ENCODE peak calls at places on chromosomes 7 and 10, in four cellular contexts. X, M, R and F are unnamed samples. For H3K4me1, the result is how much of the 10 kb centered on the place peaks cover.

GRCh38 chr7:91164948-91165845 is 99.0 kb upstream of the FZD1 start:
- DNase-seq in X (no peak), M (peak), R (no peak), F (no peak)

GRCh38 chr7:35524112-35524804 is 170.7 kb downstream of the HERPUD2 start:
- DNase-seq in X (no peak), M (no peak), R (no peak), F (no peak)

GRCh38 chr10:103759100-103759781 is 96.1 kb downstream of the SH3PXD2A start:
- DNase-seq in X (peak), M (no peak), R (no peak), F (peak)

GRCh38 chr10:101694674-101695403 is at the start of gene FBXW4:
- DNase-seq in X (peak), M (peak), R (peak), F (peak)

GRCh38 chr7:146090023-146090645 is 26.5 kb upstream of the CNTNAP2 start:
- DNase-seq in X (peak), M (peak), R (peak), F (peak)

GRCh38 chr10:96370575-96371157 is 11.9 kb upstream of the OPALIN start:
- DNase-seq in X (peak), M (peak), R (peak), F (no peak)

GRCh38 chr7:100621554-100621953 is 9.2 kb downstream of the MOSPD3 start:
- DNase-seq in X (no peak), M (no peak), R (no peak), F (no peak)

GRCh38 chr7:151018421-151019129 is 5.7 kb downstream of the ATG9B start:
- DNase-seq in X (peak), M (no peak), R (peak), F (no peak)

DNA sequence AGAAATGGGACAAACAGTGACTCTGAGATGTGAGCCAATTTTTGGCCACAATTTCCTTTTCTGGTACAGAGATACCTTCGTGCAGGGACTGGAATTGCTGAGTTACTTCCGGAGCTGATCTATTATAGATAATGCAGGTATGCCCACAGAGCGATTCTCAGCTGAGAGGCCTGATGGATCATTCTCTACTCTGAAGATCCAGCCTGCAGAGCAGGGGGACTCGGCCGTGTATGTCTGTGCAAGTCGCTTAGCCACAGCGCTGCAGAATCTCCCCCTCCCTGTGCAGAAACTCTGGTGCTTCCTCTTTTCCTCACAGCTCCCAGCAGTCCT is 183.2 kb upstream of the PRSS58 start:
- DNase-seq in X (no peak), M (no peak), R (peak), F (no peak)
- H3K4me1 ChIP-seq in X (under half), M (under half), R (under half), F (under half)

GRCh38 chr10:79070091-79070610 is 1.4 kb downstream of the ZMIZ1 start:
- DNase-seq in X (no peak), M (no peak), R (peak), F (no peak)
- H3K4me1 ChIP-seq in X (under half), M (under half), R (under half), F (half or more)

DNA sequence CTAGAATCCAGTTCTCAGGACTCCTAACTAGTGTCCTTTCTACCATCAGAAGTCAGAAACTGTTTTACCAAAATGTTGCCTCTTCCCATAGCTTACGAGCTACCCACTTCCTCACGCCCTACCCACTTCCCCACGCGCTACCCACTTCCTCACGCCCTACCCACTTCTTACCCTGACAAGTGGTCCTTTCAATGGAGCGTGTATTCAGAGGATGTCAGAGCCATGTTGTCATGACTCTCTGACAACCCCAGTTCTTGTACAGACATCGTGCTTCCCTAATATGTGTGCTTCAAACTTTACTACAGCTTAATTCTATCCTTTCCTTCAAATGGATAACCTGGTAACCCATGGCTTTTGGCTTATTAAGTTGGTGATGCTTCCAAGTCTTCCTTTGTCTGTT is 84.8 kb upstream of the PHF14 start:
- DNase-seq in X (peak), M (no peak), R (no peak), F (no peak)
- H3K4me1 ChIP-seq in X (under half), M (under half), R (under half), F (under half)

GRCh38 chr7:2654059-2654458 is 22.3 kb downstream of the TTYH3 start:
- DNase-seq in X (no peak), M (no peak), R (no peak), F (no peak)
- H3K4me1 ChIP-seq in X (under half), M (under half), R (under half), F (under half)

GRCh38 chr10:110758128-110758527 is 113.6 kb upstream of the PDCD4 start:
- DNase-seq in X (no peak), M (no peak), R (no peak), F (no peak)

GRCh38 chr10:110756886-110757285 is 112.8 kb downstream of the RBM20 start:
- DNase-seq in X (no peak), M (no peak), R (no peak), F (no peak)

GRCh38 chr10:110758898-110759297 is 112.8 kb upstream of the PDCD4 start:
- DNase-seq in X (no peak), M (no peak), R (peak), F (no peak)

GRCh38 chr10:110755781-110756180 is 111.6 kb downstream of the RBM20 start:
- DNase-seq in X (no peak), M (no peak), R (no peak), F (no peak)

GRCh38 chr10:110757563-110757962 is 113.4 kb downstream of the RBM20 start:
- DNase-seq in X (no peak), M (no peak), R (no peak), F (no peak)
- H3K4me1 ChIP-seq in X (under half), M (under half), R (under half), F (under half)

DNA sequence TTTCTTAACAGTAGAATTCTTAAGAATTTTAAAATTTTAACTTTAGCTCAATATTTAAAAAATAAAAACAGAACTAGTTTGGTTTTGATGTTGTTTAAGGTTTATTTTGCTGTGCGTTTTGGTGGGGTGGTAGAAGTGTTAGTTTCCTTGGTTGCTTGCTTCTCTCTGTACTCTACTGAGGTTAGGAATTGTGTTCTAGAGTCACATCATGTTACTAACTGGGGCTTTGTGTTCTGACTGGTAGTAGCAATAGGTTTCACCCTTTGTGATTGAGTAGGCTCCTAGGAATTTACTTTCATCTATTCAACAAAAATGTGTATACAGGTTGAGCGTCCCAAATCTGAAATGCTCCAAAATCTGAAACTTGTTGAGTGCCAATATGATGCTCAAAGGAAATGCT is 99.5 kb downstream of the ZEB1 start:
- DNase-seq in X (no peak), M (no peak), R (no peak), F (no peak)
- H3K4me1 ChIP-seq in X (under half), M (under half), R (under half), F (under half)

GRCh38 chr10:128046156-128046933 is 79.9 kb downstream of the MKI67 start:
- DNase-seq in X (no peak), M (no peak), R (no peak), F (no peak)
- H3K4me1 ChIP-seq in X (under half), M (under half), R (under half), F (under half)

GRCh38 chr10:124745678-124746077 is 1.5 kb upstream of the FAM53B start:
- DNase-seq in X (peak), M (peak), R (peak), F (peak)
- H3K4me1 ChIP-seq in X (under half), M (under half), R (under half), F (under half)

GRCh38 chr10:74839708-74840107 is 13.3 kb downstream of the KAT6B start:
- DNase-seq in X (no peak), M (no peak), R (no peak), F (no peak)
- H3K4me1 ChIP-seq in X (under half), M (under half), R (under half), F (under half)